ENCODE peak calls at places on chromosomes 6 and 20, in five cellular contexts. Q, D, Z, G and R are unnamed samples.

GRCh38 chr6:37025621-37026466 is 20.4 kb downstream of the FGD2 start:
- DNase-seq in Q (no peak), D (no peak), Z (no peak), G (no peak), R (no peak)

GRCh38 chr6:113762611-113763010 is 94.5 kb upstream of the MARCKS start:
- DNase-seq in Q (no peak), D (no peak), Z (no peak), G (peak), R (no peak)

GRCh38 chr20:47258745-47259695 is 97.5 kb downstream of the ZMYND8 start:
- DNase-seq in Q (no peak), D (no peak), Z (no peak), G (peak), R (no peak)

GRCh38 chr6:33082702-33083101 is 6.9 kb downstream of the HLA-DPB1 start:
- DNase-seq in Q (no peak), D (no peak), Z (peak), G (peak), R (peak)

GRCh38 chr6:43764767-43765166 is 5.2 kb upstream of the VEGFA start:
- DNase-seq in Q (no peak), D (no peak), Z (no peak), G (no peak), R (no peak)

GRCh38 chr20:33232486-33233072 is 3.2 kb upstream of the BPIFA1 start:
- DNase-seq in Q (no peak), D (no peak), Z (no peak), G (no peak), R (no peak)

GRCh38 chr6:1669996-1670395 is 60.3 kb downstream of the FOXC1 start:
- DNase-seq in Q (no peak), D (no peak), Z (no peak), G (no peak), R (no peak)

GRCh38 chr6:53361549-53362031 is 12.8 kb upstream of the ELOVL5 start:
- DNase-seq in Q (peak), D (no peak), Z (peak), G (peak), R (no peak)

GRCh38 chr6:113481441-113481840 is 375.7 kb upstream of the MARCKS start:
- DNase-seq in Q (no peak), D (no peak), Z (no peak), G (peak), R (no peak)

GRCh38 chr20:62763404-62763803 is 32.9 kb upstream of the MRGBP start:
- DNase-seq in Q (no peak), D (no peak), Z (no peak), G (no peak), R (no peak)

GRCh38 chr6:43621078-43621835 is 7.8 kb downstream of the GTPBP2 start:
- DNase-seq in Q (no peak), D (no peak), Z (no peak), G (no peak), R (no peak)

GRCh38 chr6:168674595-168674994 is 233.6 kb downstream of the SMOC2 start:
- DNase-seq in Q (no peak), D (no peak), Z (no peak), G (no peak), R (no peak)

GRCh38 chr20:2150660-2151059 is 49.0 kb downstream of the STK35 start:
- DNase-seq in Q (no peak), D (no peak), Z (no peak), G (no peak), R (no peak)

GRCh38 chr20:33551778-33552177 is 61.9 kb downstream of the CBFA2T2 start:
- DNase-seq in Q (no peak), D (no peak), Z (no peak), G (no peak), R (no peak)

GRCh38 chr6:40763001-40763400 is 175.8 kb upstream of the LRFN2 start:
- DNase-seq in Q (peak), D (no peak), Z (no peak), G (no peak), R (no peak)

GRCh38 chr6:72733045-72733444 is 111.2 kb downstream of the KCNQ5 start:
- DNase-seq in Q (no peak), D (no peak), Z (no peak), G (no peak), R (no peak)